ENCODE peak calls at places on chromosomes 5 and 9, in four cellular contexts. F is chondrocyte; O is cerebellum; J is CD8-positive, alpha-beta memory T cell. N is an unnamed sample.

GRCh38 chr5:55989860-55990259 is 4.9 kb downstream of the IL6ST start:
- DNase-seq in J (no peak), F (no peak), O (no peak), N (no peak)

GRCh38 chr9:93300585-93301081 is 116.7 kb downstream of the WNK2 start:
- DNase-seq in F (peak), J (no peak), O (no peak), N (no peak)

GRCh38 chr5:133569347-133569746 is 43.0 kb downstream of the FSTL4 start:
- DNase-seq in O (no peak), J (no peak), F (no peak), N (no peak)

GRCh38 chr5:81534481-81534840 is 140.5 kb upstream of the ACOT12 start:
- DNase-seq in F (no peak), O (no peak), J (no peak), N (no peak)

GRCh38 chr9:68547417-68547816 is 6.7 kb upstream of the TMEM252 start:
- DNase-seq in J (no peak), O (no peak), F (no peak), N (no peak)

GRCh38 chr5:145101246-145101645 is 733.9 kb downstream of the PRELID2 start:
- DNase-seq in O (no peak), F (no peak), J (no peak), N (no peak)

GRCh38 chr5:10301842-10302610 is 5.7 kb downstream of the CMBL start:
- DNase-seq in J (no peak), O (no peak), F (no peak), N (no peak)

GRCh38 chr9:69249337-69249736 is 75.3 kb downstream of the TJP2 start:
- DNase-seq in J (no peak), O (no peak), F (no peak), N (no peak)

GRCh38 chr9:4852419-4852818 is 59.7 kb downstream of the RCL1 start:
- DNase-seq in O (no peak), J (no peak), F (no peak), N (no peak)

GRCh38 chr9:118223111-118223510 is 518.9 kb downstream of the TLR4 start:
- DNase-seq in F (no peak), O (no peak), J (no peak), N (no peak)

GRCh38 chr5:173673295-173674170 is 57.1 kb upstream of the BOD1 start:
- DNase-seq in F (no peak), O (no peak), J (no peak), N (no peak)

GRCh38 chr5:34496258-34496657 is 159.9 kb upstream of the RAI14 start:
- DNase-seq in F (no peak), J (no peak), O (peak), N (no peak)

GRCh38 chr9:35426627-35427026 is 63.3 kb upstream of the RUSC2 start:
- DNase-seq in F (no peak), J (no peak), O (no peak), N (peak)

GRCh38 chr9:113946496-113947115 is 70.5 kb downstream of the ZNF618 start:
- DNase-seq in O (no peak), J (no peak), F (no peak), N (no peak)

GRCh38 chr9:96618209-96619108 is 1.2 kb downstream of the CDC14B start:
- DNase-seq in F (no peak), O (no peak), J (no peak), N (no peak)

GRCh38 chr9:93207326-93207814 is 23.4 kb downstream of the WNK2 start:
- DNase-seq in F (peak), O (peak), J (no peak), N (peak)

GRCh38 chr5:37838152-37838932 is 1.5 kb downstream of the GDNF start:
- DNase-seq in J (no peak), F (no peak), O (peak), N (no peak)

GRCh38 chr5:75405296-75405695 is 68.3 kb downstream of the HMGCR start:
- DNase-seq in J (no peak), O (no peak), F (no peak), N (no peak)

GRCh38 chr9:38318755-38319495 is 73.6 kb upstream of the ALDH1B1 start:
- DNase-seq in J (no peak), O (no peak), F (no peak), N (no peak)

GRCh38 chr9:91253488-91253887 is 108.2 kb downstream of the AUH start:
- DNase-seq in J (peak), F (no peak), O (no peak), N (no peak)

GRCh38 chr5:68033961-68034581 is 181.5 kb upstream of the PIK3R1 start:
- DNase-seq in J (no peak), O (peak), F (no peak), N (no peak)

GRCh38 chr5:78512440-78512839 is 136.1 kb downstream of the LHFPL2 start:
- DNase-seq in O (no peak), F (no peak), J (no peak), N (no peak)

GRCh38 chr5:158637039-158637438 is 462.7 kb downstream of the EBF1 start:
- DNase-seq in F (no peak), O (no peak), J (no peak), N (no peak)

GRCh38 chr5:128228506-128228905 is 144.9 kb downstream of the SLC12A2 start:
- DNase-seq in F (no peak), O (no peak), J (no peak), N (no peak)

GRCh38 chr9:129806126-129806525 is 3.1 kb downstream of the TOR1B start:
- DNase-seq in J (no peak), F (no peak), O (no peak), N (no peak)

GRCh38 chr9:121592265-121592664 is 59.2 kb upstream of the DAB2IP start:
- DNase-seq in O (no peak), F (no peak), J (no peak), N (no peak)

GRCh38 chr5:73437126-73438047 is 11.2 kb downstream of the FOXD1 start:
- DNase-seq in J (no peak), F (no peak), O (no peak), N (peak)

GRCh38 chr9:127568971-127569818 is 42.9 kb upstream of the STXBP1 start:
- DNase-seq in J (peak), F (no peak), O (peak), N (peak)

GRCh38 chr5:180649297-180650039 is at the start of gene FLT4:
- DNase-seq in F (no peak), J (peak), O (no peak), N (no peak)

GRCh38 chr9:4116708-4117460 is 183.0 kb downstream of the GLIS3 start:
- DNase-seq in J (no peak), O (no peak), F (no peak), N (no peak)

GRCh38 chr5:34699155-34700077 is 43.3 kb downstream of the RAI14 start:
- DNase-seq in F (no peak), O (no peak), J (no peak), N (no peak)

GRCh38 chr9:110950041-110950645 is 88.1 kb downstream of the LPAR1 start:
- DNase-seq in J (no peak), O (no peak), F (no peak), N (no peak)

GRCh38 chr9:15018238-15018637 is 108.0 kb upstream of the FREM1 start:
- DNase-seq in O (no peak), F (no peak), J (no peak), N (no peak)

GRCh38 chr5:558326-558725 is 34.1 kb upstream of the SLC9A3 start:
- DNase-seq in J (no peak), F (no peak), O (no peak), N (no peak)

GRCh38 chr9:120480707-120481106 is 99.3 kb downstream of the CDK5RAP2 start:
- DNase-seq in O (peak), J (no peak), F (no peak), N (no peak)

N was measured in stromal cell of bone marrow.